ENCODE peak calls at places on chromosomes 13 and 19, in five cellular contexts. One of them, this sample, is unnamed.

GRCh38 chr13:109368230-109368629 is 418.2 kb downstream of the IRS2 start:
- DNase-seq in heart right ventricle: no peak
- DNase-seq in endothelial cell: no peak
- DNase-seq in mammary epithelial cell: no peak
- DNase-seq in spleen: no peak
- DNase-seq in this sample: no peak

GRCh38 chr13:51721485-51721884 is 82.5 kb downstream of the DHRS12 start:
- DNase-seq in heart right ventricle: peak; percentile 55
- DNase-seq in spleen: no peak
- DNase-seq in endothelial cell: no peak
- DNase-seq in mammary epithelial cell: no peak
- DNase-seq in this sample: no peak

GRCh38 chr13:71759506-71760225 is 107.3 kb downstream of the DACH1 start:
- DNase-seq in endothelial cell: no peak
- DNase-seq in spleen: no peak
- DNase-seq in mammary epithelial cell: no peak
- DNase-seq in heart right ventricle: no peak
- DNase-seq in this sample: no peak

GRCh38 chr19:2494447-2495129 is 18.7 kb downstream of the GADD45B start:
- DNase-seq in mammary epithelial cell: peak; percentile 43
- DNase-seq in heart right ventricle: peak; percentile 86
- DNase-seq in spleen: peak; percentile 88
- DNase-seq in endothelial cell: no peak
- DNase-seq in this sample: peak; percentile 67

GRCh38 chr19:485583-486236 is 10.6 kb upstream of the MADCAM1 start:
- DNase-seq in mammary epithelial cell: peak; percentile 75
- DNase-seq in heart right ventricle: no peak
- DNase-seq in spleen: no peak
- DNase-seq in endothelial cell: no peak
- DNase-seq in this sample: peak; percentile 46

GRCh38 chr13:113169277-113170272 is 11.1 kb downstream of the PROZ start:
- DNase-seq in endothelial cell: no peak
- DNase-seq in heart right ventricle: peak; percentile 62
- DNase-seq in spleen: no peak
- DNase-seq in mammary epithelial cell: no peak
- DNase-seq in this sample: no peak

GRCh38 chr13:59012731-59013130 is 1151.0 kb downstream of the DIAPH3 start:
- DNase-seq in mammary epithelial cell: no peak
- DNase-seq in endothelial cell: no peak
- DNase-seq in heart right ventricle: no peak
- DNase-seq in spleen: no peak
- DNase-seq in this sample: no peak

GRCh38 chr13:41028051-41028450 is 8.9 kb upstream of the ELF1 start:
- DNase-seq in mammary epithelial cell: no peak
- DNase-seq in heart right ventricle: no peak
- DNase-seq in endothelial cell: no peak
- DNase-seq in spleen: no peak
- DNase-seq in this sample: no peak

GRCh38 chr13:98143601-98144500 is 957 bp downstream of the FARP1 start:
- DNase-seq in endothelial cell: peak; percentile 47
- DNase-seq in heart right ventricle: peak; percentile 17
- DNase-seq in spleen: peak; percentile 73
- DNase-seq in mammary epithelial cell: peak; percentile 44
- DNase-seq in this sample: peak; percentile 46

GRCh38 chr13:111159362-111160320 is 44.5 kb downstream of the ARHGEF7 start:
- DNase-seq in heart right ventricle: no peak
- DNase-seq in spleen: no peak
- DNase-seq in endothelial cell: no peak
- DNase-seq in mammary epithelial cell: no peak
- DNase-seq in this sample: no peak

GRCh38 chr13:101309014-101309619 is 107.2 kb downstream of the NALCN start:
- DNase-seq in mammary epithelial cell: peak; percentile 45
- DNase-seq in endothelial cell: no peak
- DNase-seq in spleen: no peak
- DNase-seq in heart right ventricle: no peak
- DNase-seq in this sample: no peak

GRCh38 chr19:19595171-19595701 is 23.3 kb downstream of the PBX4 start:
- DNase-seq in mammary epithelial cell: no peak
- DNase-seq in endothelial cell: no peak
- DNase-seq in spleen: no peak
- DNase-seq in heart right ventricle: no peak
- DNase-seq in this sample: no peak

GRCh38 chr13:80360298-80360827 is 19.4 kb upstream of the SPRY2 start:
- DNase-seq in mammary epithelial cell: no peak
- DNase-seq in heart right ventricle: no peak
- DNase-seq in endothelial cell: no peak
- DNase-seq in spleen: no peak
- DNase-seq in this sample: no peak

GRCh38 chr19:30670562-30671513 is 298.7 kb downstream of the ZNF536 start:
- DNase-seq in spleen: peak; percentile 53
- DNase-seq in mammary epithelial cell: no peak
- DNase-seq in heart right ventricle: no peak
- DNase-seq in endothelial cell: no peak
- DNase-seq in this sample: no peak

GRCh38 chr19:29571181-29571580 is 34.9 kb upstream of the POP4 start:
- DNase-seq in heart right ventricle: no peak
- DNase-seq in endothelial cell: no peak
- DNase-seq in mammary epithelial cell: no peak
- DNase-seq in spleen: no peak
- DNase-seq in this sample: no peak

GRCh38 chr19:50649433-50650391 is at the start of gene C19orf81:
- DNase-seq in endothelial cell: no peak
- DNase-seq in spleen: no peak
- DNase-seq in heart right ventricle: no peak
- DNase-seq in mammary epithelial cell: no peak
- DNase-seq in this sample: peak; percentile 53

GRCh38 chr13:94966380-94966779 is 254.0 kb upstream of the SOX21 start:
- DNase-seq in mammary epithelial cell: no peak
- DNase-seq in heart right ventricle: no peak
- DNase-seq in spleen: no peak
- DNase-seq in endothelial cell: no peak
- DNase-seq in this sample: no peak

GRCh38 chr13:71968025-71968424 is 101.0 kb upstream of the DACH1 start:
- DNase-seq in mammary epithelial cell: no peak
- DNase-seq in endothelial cell: peak; percentile 14
- DNase-seq in spleen: no peak
- DNase-seq in heart right ventricle: no peak
- DNase-seq in this sample: no peak

GRCh38 chr19:19341026-19341425 is 20.4 kb downstream of the MAU2 start:
- DNase-seq in endothelial cell: no peak
- DNase-seq in heart right ventricle: no peak
- DNase-seq in spleen: no peak
- DNase-seq in mammary epithelial cell: no peak
- DNase-seq in this sample: no peak

GRCh38 chr13:65456150-65456912 is 1773.8 kb downstream of the PCDH9 start:
- DNase-seq in spleen: no peak
- DNase-seq in endothelial cell: no peak
- DNase-seq in mammary epithelial cell: no peak
- DNase-seq in heart right ventricle: no peak
- DNase-seq in this sample: no peak

GRCh38 chr19:47507031-47507430 is 7.8 kb downstream of the NAPA start:
- DNase-seq in heart right ventricle: peak; percentile 75
- DNase-seq in endothelial cell: no peak
- DNase-seq in spleen: no peak
- DNase-seq in mammary epithelial cell: no peak
- DNase-seq in this sample: no peak

GRCh38 chr13:101972191-101972590 is 429.7 kb downstream of the FGF14 start:
- DNase-seq in heart right ventricle: no peak
- DNase-seq in endothelial cell: no peak
- DNase-seq in spleen: no peak
- DNase-seq in mammary epithelial cell: no peak
- DNase-seq in this sample: no peak

GRCh38 chr13:110387451-110388140 is 80.5 kb downstream of the COL4A2 start:
- DNase-seq in spleen: no peak
- DNase-seq in mammary epithelial cell: peak; percentile 53
- DNase-seq in heart right ventricle: peak; percentile 86
- DNase-seq in endothelial cell: no peak
- DNase-seq in this sample: peak; percentile 33

GRCh38 chr19:39953915-39954314 is 17.1 kb upstream of the PSMC4 start:
- DNase-seq in heart right ventricle: no peak
- DNase-seq in mammary epithelial cell: no peak
- DNase-seq in spleen: no peak
- DNase-seq in endothelial cell: no peak
- DNase-seq in this sample: no peak

GRCh38 chr13:73321039-73321438 is 262.2 kb downstream of the KLF5 start:
- DNase-seq in mammary epithelial cell: no peak
- DNase-seq in heart right ventricle: no peak
- DNase-seq in endothelial cell: no peak
- DNase-seq in spleen: no peak
- DNase-seq in this sample: no peak

GRCh38 chr13:76754414-76754813 is 131.8 kb downstream of the KCTD12 start:
- DNase-seq in endothelial cell: no peak
- DNase-seq in mammary epithelial cell: peak; percentile 38
- DNase-seq in heart right ventricle: peak; percentile 81
- DNase-seq in spleen: no peak
- DNase-seq in this sample: no peak

GRCh38 chr19:17289489-17289888 is 7.8 kb downstream of the ANKLE1 start:
- DNase-seq in mammary epithelial cell: no peak
- DNase-seq in endothelial cell: peak; percentile 83
- DNase-seq in spleen: peak; percentile 85
- DNase-seq in heart right ventricle: peak; percentile 73
- DNase-seq in this sample: peak; percentile 84

GRCh38 chr13:111184685-111185401 is 69.7 kb downstream of the ARHGEF7 start:
- DNase-seq in endothelial cell: no peak
- DNase-seq in spleen: peak; percentile 92
- DNase-seq in mammary epithelial cell: no peak
- DNase-seq in heart right ventricle: peak; percentile 78
- DNase-seq in this sample: no peak

GRCh38 chr19:17678836-17679235 is 9.3 kb downstream of the UNC13A start:
- DNase-seq in endothelial cell: no peak
- DNase-seq in heart right ventricle: no peak
- DNase-seq in mammary epithelial cell: no peak
- DNase-seq in spleen: no peak
- DNase-seq in this sample: no peak

GRCh38 chr13:100987993-100988392 is 313.4 kb upstream of the TMTC4 start:
- DNase-seq in endothelial cell: peak; percentile 8
- DNase-seq in mammary epithelial cell: no peak
- DNase-seq in spleen: no peak
- DNase-seq in heart right ventricle: no peak
- DNase-seq in this sample: no peak

GRCh38 chr19:17454579-17454978 is 6.1 kb upstream of the TMEM221 start:
- DNase-seq in endothelial cell: no peak
- DNase-seq in spleen: no peak
- DNase-seq in heart right ventricle: no peak
- DNase-seq in mammary epithelial cell: no peak
- DNase-seq in this sample: peak; percentile 25

GRCh38 chr19:33204136-33204973 is 10.2 kb downstream of the LRP3 start:
- DNase-seq in endothelial cell: no peak
- DNase-seq in mammary epithelial cell: no peak
- DNase-seq in spleen: peak; percentile 29
- DNase-seq in heart right ventricle: no peak
- DNase-seq in this sample: no peak

GRCh38 chr19:47155141-47155540 is 24.5 kb downstream of the SAE1 start:
- DNase-seq in heart right ventricle: no peak
- DNase-seq in mammary epithelial cell: no peak
- DNase-seq in endothelial cell: no peak
- DNase-seq in spleen: no peak
- DNase-seq in this sample: no peak

GRCh38 chr19:40411125-40411842 is 1.9 kb downstream of the PRX start:
- DNase-seq in mammary epithelial cell: no peak
- DNase-seq in endothelial cell: no peak
- DNase-seq in heart right ventricle: peak; percentile 62
- DNase-seq in spleen: no peak
- DNase-seq in this sample: no peak

GRCh38 chr19:11018179-11018578 is 57.3 kb downstream of the SMARCA4 start:
- DNase-seq in endothelial cell: no peak
- DNase-seq in mammary epithelial cell: peak; percentile 53
- DNase-seq in heart right ventricle: no peak
- DNase-seq in spleen: no peak
- DNase-seq in this sample: peak; percentile 58

GRCh38 chr19:8377598-8377997 is 12.6 kb upstream of the RAB11B start:
- DNase-seq in mammary epithelial cell: no peak
- DNase-seq in spleen: no peak
- DNase-seq in heart right ventricle: no peak
- DNase-seq in endothelial cell: no peak
- DNase-seq in this sample: no peak

GRCh38 chr19:8371011-8371804 is 7.3 kb downstream of the ANGPTL4 start:
- DNase-seq in mammary epithelial cell: no peak
- DNase-seq in spleen: peak; percentile 73
- DNase-seq in endothelial cell: no peak
- DNase-seq in heart right ventricle: no peak
- DNase-seq in this sample: no peak

GRCh38 chr19:8370176-8371010 is 6.4 kb downstream of the ANGPTL4 start:
- DNase-seq in endothelial cell: no peak
- DNase-seq in heart right ventricle: no peak
- DNase-seq in mammary epithelial cell: no peak
- DNase-seq in spleen: peak; percentile 23
- DNase-seq in this sample: no peak

GRCh38 chr19:8373867-8374813 is 10.2 kb downstream of the ANGPTL4 start:
- DNase-seq in endothelial cell: no peak
- DNase-seq in spleen: no peak
- DNase-seq in mammary epithelial cell: no peak
- DNase-seq in heart right ventricle: no peak
- DNase-seq in this sample: no peak
- TF ChIP-seq CTCF in endothelial cell: no peak
- TF ChIP-seq CTCF in spleen: no peak
- TF ChIP-seq CTCF in mammary epithelial cell: no peak
- TF ChIP-seq CTCF in heart right ventricle: no peak
- TF ChIP-seq CTCF in this sample: no peak

DNA sequence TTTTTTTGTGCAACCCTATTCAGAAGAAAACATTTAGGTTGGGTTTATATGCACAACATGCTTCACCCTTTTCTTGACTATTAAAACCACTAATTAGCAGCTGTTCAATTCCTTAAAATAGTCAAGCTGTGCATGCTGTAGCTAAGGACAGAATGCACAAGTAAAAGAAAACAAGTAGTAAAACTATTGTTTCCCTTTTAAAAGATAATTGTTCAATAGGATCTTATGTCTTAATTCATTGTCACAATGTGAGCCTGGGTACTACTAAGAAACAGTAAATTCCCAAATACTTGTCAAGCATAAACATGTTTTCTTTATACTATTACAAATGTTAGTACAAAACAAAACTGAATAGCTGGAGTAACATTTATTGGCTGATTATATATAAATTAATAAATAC is 32.6 kb upstream of the MIR17HG start:
- DNase-seq in heart right ventricle: no peak
- DNase-seq in endothelial cell: no peak
- DNase-seq in spleen: no peak
- DNase-seq in mammary epithelial cell: no peak
- DNase-seq in this sample: no peak
- TF ChIP-seq CTCF in heart right ventricle: no peak
- TF ChIP-seq CTCF in endothelial cell: no peak
- TF ChIP-seq CTCF in spleen: no peak
- TF ChIP-seq CTCF in mammary epithelial cell: no peak
- TF ChIP-seq CTCF in this sample: no peak

GRCh38 chr19:14782978-14783545 is 4.7 kb upstream of the ADGRE2 start:
- DNase-seq in mammary epithelial cell: no peak
- DNase-seq in heart right ventricle: no peak
- DNase-seq in spleen: no peak
- DNase-seq in endothelial cell: no peak
- DNase-seq in this sample: no peak

GRCh38 chr19:14786421-14786851 is 8.1 kb upstream of the ADGRE2 start:
- DNase-seq in spleen: peak; percentile 90
- DNase-seq in mammary epithelial cell: no peak
- DNase-seq in heart right ventricle: no peak
- DNase-seq in endothelial cell: peak; percentile 68
- DNase-seq in this sample: peak; percentile 54
- TF ChIP-seq CTCF in spleen: peak; percentile 35
- TF ChIP-seq CTCF in mammary epithelial cell: peak; percentile 96
- TF ChIP-seq CTCF in heart right ventricle: peak; percentile 63
- TF ChIP-seq CTCF in endothelial cell: peak; percentile 85
- TF ChIP-seq CTCF in this sample: peak; percentile 74

GRCh38 chr13:78254113-78254512 is 335.5 kb upstream of the EDNRB start:
- DNase-seq in spleen: no peak
- DNase-seq in mammary epithelial cell: no peak
- DNase-seq in endothelial cell: no peak
- DNase-seq in heart right ventricle: no peak
- DNase-seq in this sample: no peak
- TF ChIP-seq CTCF in spleen: no peak
- TF ChIP-seq CTCF in mammary epithelial cell: no peak
- TF ChIP-seq CTCF in endothelial cell: no peak
- TF ChIP-seq CTCF in heart right ventricle: no peak
- TF ChIP-seq CTCF in this sample: no peak